ENCODE peak calls at places on chromosome 19, in ten cellular contexts. E is GM06990, V is adrenal gland, S is colonic mucosa, A is H1, K is psoas muscle, N is fibroblast of lung, H is suprapubic skin, W is esophagus muscularis mucosa, Y is tibial artery. T is an unnamed sample. For H3K36me3 and H3K27me3, the result is how much of the 10 kb centered on the place peaks cover.

GRCh38 chr19:16458391-16459128 is 13.2 kb downstream of the EPS15L1 start:
- DNase-seq in E (no peak), V (no peak), S (no peak), A (no peak), K (peak), N (no peak), H (no peak), W (no peak), Y (no peak), T (no peak)

GRCh38 chr19:7522923-7523667 is 671 bp downstream of the MCOLN1 start:
- DNase-seq in E (no peak), V (peak), S (no peak), A (no peak), K (no peak), N (no peak), H (no peak), W (no peak), Y (no peak), T (no peak)

GRCh38 chr19:6362351-6362801 is 1.0 kb downstream of the CLPP start:
- DNase-seq in E (peak), V (peak), S (no peak), A (no peak), K (no peak), N (peak), H (no peak), W (no peak), Y (no peak), T (no peak)

GRCh38 chr19:49447485-49448431 is 3.9 kb downstream of the PIH1D1 start:
- DNase-seq in E (no peak), V (no peak), S (peak), A (peak), K (peak), N (no peak), H (no peak), W (no peak), Y (no peak), T (no peak)

GRCh38 chr19:38869836-38870607 is 8.1 kb downstream of the RINL start:
- DNase-seq in E (peak), V (peak), S (peak), A (peak), K (peak), N (peak), H (peak), W (no peak), Y (peak), T (no peak)

GRCh38 chr19:13347351-13347750 is 158.9 kb downstream of the CACNA1A start:
- DNase-seq in E (no peak), V (no peak), S (no peak), A (no peak), K (no peak), N (no peak), H (no peak), W (no peak), Y (no peak), T (no peak)

GRCh38 chr19:33186835-33187540 is 7.1 kb upstream of the LRP3 start:
- DNase-seq in E (no peak), V (no peak), S (peak), A (no peak), K (peak), N (no peak), H (no peak), W (no peak), Y (peak), T (no peak)

GRCh38 chr19:19329199-19329598 is 8.6 kb downstream of the MAU2 start:
- DNase-seq in E (no peak), V (no peak), S (no peak), A (no peak), K (no peak), N (no peak), H (no peak), W (no peak), Y (no peak), T (no peak)

GRCh38 chr19:55210120-55210493 is 806 bp upstream of the PTPRH start:
- DNase-seq in E (no peak), V (peak), S (no peak), A (no peak), K (no peak), N (peak), H (no peak), W (no peak), Y (no peak), T (peak)

GRCh38 chr19:14974488-14974887 is 5.2 kb downstream of the SLC1A6 start:
- DNase-seq in E (no peak), V (no peak), S (no peak), A (no peak), K (no peak), N (no peak), H (no peak), W (no peak), Y (no peak), T (no peak)

GRCh38 chr19:29623726-29624488 is 17.8 kb downstream of the POP4 start:
- DNase-seq in E (no peak), V (no peak), S (no peak), A (no peak), K (no peak), N (no peak), H (no peak), W (no peak), Y (no peak), T (no peak)

GRCh38 chr19:7986321-7987083 is 18.9 kb downstream of the ELAVL1 start:
- DNase-seq in E (no peak), V (no peak), S (no peak), A (no peak), K (no peak), N (peak), H (no peak), W (no peak), Y (no peak), T (peak)

GRCh38 chr19:18499055-18499775 is 22.7 kb downstream of the ELL start:
- DNase-seq in E (no peak), V (no peak), S (no peak), A (no peak), K (no peak), N (no peak), H (no peak), W (no peak), Y (no peak), T (no peak)

GRCh38 chr19:30668521-30669155 is 296.5 kb downstream of the ZNF536 start:
- DNase-seq in E (no peak), V (no peak), S (no peak), A (no peak), K (no peak), N (no peak), H (no peak), W (no peak), Y (no peak), T (no peak)

GRCh38 chr19:55579766-55580621 is 654 bp downstream of the ZNF579 start:
- DNase-seq in E (no peak), V (no peak), S (no peak), A (peak), K (peak), N (peak), H (no peak), W (no peak), Y (no peak), T (no peak)

GRCh38 chr19:56245062-56245740 is 27.3 kb upstream of the EDDM13 start:
- DNase-seq in E (no peak), V (no peak), S (no peak), A (no peak), K (no peak), N (no peak), H (no peak), W (no peak), Y (no peak), T (no peak)

GRCh38 chr19:17136617-17137016 is 61.0 kb downstream of the MYO9B start:
- DNase-seq in E (no peak), V (no peak), S (no peak), A (no peak), K (no peak), N (no peak), H (no peak), W (no peak), Y (no peak), T (no peak)

GRCh38 chr19:18170714-18171255 is 2.8 kb upstream of the IFI30 start:
- DNase-seq in E (peak), V (peak), S (no peak), A (no peak), K (no peak), N (no peak), H (no peak), W (no peak), Y (peak), T (no peak)

GRCh38 chr19:8468761-8469458 is 24.1 kb downstream of the HNRNPM start:
- DNase-seq in E (no peak), V (no peak), S (no peak), A (no peak), K (no peak), N (peak), H (no peak), W (no peak), Y (no peak), T (no peak)

GRCh38 chr19:788821-789472 is 8.3 kb upstream of the PTBP1 start:
- DNase-seq in E (no peak), V (no peak), S (no peak), A (peak), K (peak), N (peak), H (no peak), W (no peak), Y (no peak), T (no peak)

GRCh38 chr19:36112678-36113077 is 1.7 kb downstream of the OVOL3 start:
- DNase-seq in E (no peak), V (no peak), S (no peak), A (no peak), K (no peak), N (no peak), H (no peak), W (no peak), Y (no peak), T (no peak)

GRCh38 chr19:49954933-49955332 is 6.0 kb downstream of the SIGLEC11 start:
- DNase-seq in E (no peak), V (no peak), S (no peak), A (no peak), K (no peak), N (peak), H (no peak), W (no peak), Y (peak), T (no peak)

GRCh38 chr19:47239152-47239551 is 8.2 kb upstream of the BBC3 start:
- DNase-seq in E (no peak), V (no peak), S (no peak), A (no peak), K (no peak), N (no peak), H (no peak), W (no peak), Y (no peak), T (no peak)

GRCh38 chr19:8210660-8211101 is 1.5 kb downstream of the CERS4 start:
- DNase-seq in E (no peak), V (no peak), S (no peak), A (no peak), K (no peak), N (no peak), H (no peak), W (no peak), Y (no peak), T (no peak)

GRCh38 chr19:8456064-8456463 is 11.3 kb downstream of the HNRNPM start:
- DNase-seq in E (no peak), V (no peak), S (no peak), A (no peak), K (peak), N (no peak), H (no peak), W (no peak), Y (no peak), T (no peak)

GRCh38 chr19:55368701-55369563 is 1.3 kb downstream of the IL11 start:
- DNase-seq in E (no peak), V (no peak), S (no peak), A (no peak), K (no peak), N (no peak), H (no peak), W (no peak), Y (no peak), T (no peak)

GRCh38 chr19:16042533-16043085 is 33.7 kb upstream of the TPM4 start:
- DNase-seq in E (no peak), V (no peak), S (no peak), A (no peak), K (no peak), N (no peak), H (peak), W (no peak), Y (no peak), T (no peak)

DNA sequence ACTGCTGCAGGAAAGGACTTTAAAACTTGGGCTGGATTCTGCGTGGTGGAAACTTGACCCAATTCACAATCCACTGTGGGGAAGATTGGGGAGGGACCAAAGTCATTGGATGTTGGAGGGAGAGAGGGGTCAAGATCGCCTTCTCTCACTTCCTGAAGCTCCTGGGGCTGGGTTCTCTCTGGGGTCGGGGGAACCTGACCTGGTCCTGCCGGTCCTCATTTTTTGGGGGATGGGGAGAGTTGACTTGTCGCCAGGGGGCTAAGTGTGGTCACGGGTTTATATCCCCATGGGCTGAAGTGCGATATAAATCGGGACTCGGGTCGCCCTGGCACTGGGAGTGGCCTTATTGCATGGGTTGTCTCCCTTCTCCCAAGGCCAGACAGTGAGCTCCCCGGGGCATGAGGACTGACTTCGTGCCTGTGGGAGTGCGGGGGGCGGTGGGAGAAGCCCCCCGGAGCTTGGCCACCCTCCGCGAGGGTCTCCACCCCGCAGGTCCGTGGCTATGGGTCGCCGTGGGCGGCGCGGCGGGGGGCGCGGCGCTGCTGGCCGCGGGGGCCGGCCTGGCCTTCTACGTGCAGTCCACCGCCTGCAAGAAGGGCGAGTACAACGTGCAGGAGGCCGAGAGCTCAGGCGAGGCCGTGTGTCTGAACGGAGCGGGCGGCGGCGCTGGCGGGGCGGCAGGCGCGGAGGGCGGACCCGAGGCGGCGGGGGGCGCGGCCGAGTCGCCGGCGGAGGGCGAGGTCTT is 6.3 kb downstream of the ICAM5 start:
- DNase-seq in E (no peak), V (no peak), S (no peak), A (peak), K (no peak), N (no peak), H (no peak), W (no peak), Y (no peak), T (no peak)
- H3K4me3 ChIP-seq in E (peak), V (no peak), S (peak), A (peak), K (peak), N (no peak), H (peak), W (peak), Y (no peak), T (no peak)

DNA sequence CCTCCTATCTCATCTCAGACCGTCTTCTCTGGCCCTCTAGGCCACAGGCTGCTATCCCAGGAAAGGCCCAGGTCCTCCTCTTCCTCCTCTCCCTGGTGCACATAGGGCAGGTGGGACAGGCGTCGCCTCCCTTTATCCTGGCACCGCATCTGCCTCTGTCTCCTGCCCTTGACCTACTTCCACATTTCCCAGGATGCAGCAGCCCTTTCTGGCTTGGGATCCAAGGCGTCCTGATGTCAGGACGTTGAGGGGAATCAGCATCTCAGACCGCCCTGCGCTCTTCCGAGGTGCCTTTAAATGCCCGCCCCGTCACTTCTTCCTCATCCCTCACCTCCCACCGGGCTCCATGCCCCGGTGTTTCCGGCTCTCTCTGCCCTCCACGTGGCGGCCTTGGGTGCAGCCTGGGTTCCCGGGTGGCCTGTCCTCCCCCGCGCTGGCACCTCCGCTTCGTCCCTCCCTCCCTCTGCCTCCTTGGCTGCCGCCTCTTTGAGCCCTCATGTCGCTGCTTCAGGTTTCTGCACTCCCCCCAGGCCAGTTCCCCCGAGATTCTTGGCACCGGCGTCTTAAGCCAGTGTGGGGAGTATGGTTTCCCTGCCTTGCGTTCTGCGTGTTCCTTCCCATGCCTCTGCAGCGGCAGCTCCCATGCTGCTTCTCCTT is 66.3 kb downstream of the KDM4B start:
- DNase-seq in E (no peak), V (peak), S (no peak), A (no peak), K (peak), N (no peak), H (no peak), W (no peak), Y (no peak), T (no peak)
- H3K36me3 ChIP-seq in E (under half), V (under half), S (under half), A (under half), K (under half), N (under half), H (under half), W (under half), Y (under half), T (under half)

GRCh38 chr19:45677351-45678230 is 9.6 kb downstream of the GIPR start:
- DNase-seq in E (peak), V (peak), S (peak), A (peak), K (peak), N (peak), H (peak), W (no peak), Y (peak), T (peak)

GRCh38 chr19:45682908-45683307 is 8.8 kb downstream of the SNRPD2 start:
- DNase-seq in E (no peak), V (no peak), S (no peak), A (no peak), K (no peak), N (no peak), H (no peak), W (no peak), Y (no peak), T (no peak)

GRCh38 chr19:45676851-45677263 is 8.8 kb downstream of the GIPR start:
- DNase-seq in E (no peak), V (no peak), S (peak), A (peak), K (no peak), N (no peak), H (no peak), W (no peak), Y (no peak), T (no peak)

GRCh38 chr19:45682117-45682516 is 9.6 kb downstream of the SNRPD2 start:
- DNase-seq in E (no peak), V (no peak), S (no peak), A (no peak), K (no peak), N (no peak), H (no peak), W (no peak), Y (no peak), T (no peak)

GRCh38 chr19:45681391-45682015 is 10.2 kb downstream of the SNRPD2 start:
- DNase-seq in E (peak), V (peak), S (peak), A (peak), K (peak), N (peak), H (peak), W (peak), Y (peak), T (peak)
- H3K27me3 ChIP-seq in E (under half), V (under half), S (under half), A (under half), K (under half), N (under half), H (under half), W (under half), Y (under half), T (under half)

DNA sequence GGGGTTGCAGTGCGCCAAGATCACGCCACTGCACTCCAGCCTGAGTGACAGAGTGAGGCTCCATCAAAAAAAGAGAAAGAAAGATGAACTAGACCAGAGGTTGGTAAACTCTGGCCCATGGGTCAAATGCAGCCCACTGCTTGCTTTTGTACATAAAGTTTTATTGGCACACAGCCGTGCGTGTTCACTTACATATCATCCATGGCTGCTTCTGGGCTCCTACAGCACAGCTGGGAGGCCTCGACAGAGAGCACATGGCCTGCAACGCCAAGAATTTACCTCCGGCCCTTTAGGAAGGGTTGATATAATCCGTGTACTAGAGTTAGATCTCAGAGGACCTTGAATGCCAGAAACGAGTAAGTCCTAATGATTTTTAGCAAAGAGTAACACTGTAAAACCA is 46.0 kb downstream of the GNG7 start:
- DNase-seq in E (no peak), V (no peak), S (no peak), A (no peak), K (no peak), N (no peak), H (no peak), W (no peak), Y (no peak), T (no peak)
- H3K4me3 ChIP-seq in E (no peak), V (no peak), S (no peak), A (no peak), K (no peak), N (no peak), H (no peak), W (no peak), Y (no peak), T (no peak)